ENCODE peak calls at places on chromosome 13, in four cellular contexts. I is lung, A is Peyer's patch, C is IMR-90. S is an unnamed sample. For H3K4me1, the result is how much of the 10 kb centered on the place peaks cover.

GRCh38 chr13:58994778-58995177 is 1169.0 kb downstream of the DIAPH3 start:
- DNase-seq in I (no peak), A (no peak), C (no peak), S (no peak)

GRCh38 chr13:43229506-43229905 is 206.1 kb downstream of the DNAJC15 start:
- DNase-seq in A (no peak), I (no peak), C (peak), S (no peak)

GRCh38 chr13:112072531-112073244 is 5.7 kb downstream of the SOX1 start:
- DNase-seq in A (no peak), I (no peak), C (no peak), S (no peak)

GRCh38 chr13:103335226-103335625 is 269.0 kb upstream of the SLC10A2 start:
- DNase-seq in A (no peak), I (no peak), C (no peak), S (no peak)

GRCh38 chr13:108326318-108326717 is 56.8 kb downstream of the TNFSF13B start:
- DNase-seq in C (no peak), I (no peak), A (no peak), S (no peak)

GRCh38 chr13:40221460-40222201 is 444.8 kb downstream of the FOXO1 start:
- DNase-seq in A (peak), C (no peak), I (no peak), S (no peak)

GRCh38 chr13:36787181-36787580 is 31.8 kb upstream of the RFXAP start:
- DNase-seq in C (no peak), I (no peak), A (no peak), S (no peak)

GRCh38 chr13:112970552-112971287 is 1.7 kb downstream of the MCF2L start:
- DNase-seq in I (no peak), A (no peak), C (no peak), S (no peak)

GRCh38 chr13:99281811-99282263 is 23.7 kb upstream of the GPR18 start:
- DNase-seq in A (peak), I (peak), C (no peak), S (peak)

GRCh38 chr13:39682788-39683187 is 27.3 kb downstream of the COG6 start:
- DNase-seq in A (no peak), I (no peak), C (no peak), S (no peak)

GRCh38 chr13:21673592-21674270 is 2.9 kb downstream of the FGF9 start:
- DNase-seq in A (peak), C (peak), I (no peak), S (no peak)

GRCh38 chr13:39129253-39129652 is 91.0 kb downstream of the NHLRC3 start:
- DNase-seq in A (no peak), C (no peak), I (no peak), S (no peak)

GRCh38 chr13:112968380-112968909 is 569 bp upstream of the MCF2L start:
- DNase-seq in I (peak), C (no peak), A (peak), S (peak)

GRCh38 chr13:59494560-59494970 is 669.2 kb downstream of the DIAPH3 start:
- DNase-seq in C (peak), I (no peak), A (no peak), S (no peak)

GRCh38 chr13:94646904-94647303 is 45.2 kb downstream of the GPR180 start:
- DNase-seq in C (no peak), I (no peak), A (no peak), S (no peak)

GRCh38 chr13:79647518-79647917 is 166.6 kb downstream of the NDFIP2 start:
- DNase-seq in A (no peak), C (no peak), I (no peak), S (no peak)

GRCh38 chr13:43495732-43496131 is 291.0 kb downstream of the ENOX1 start:
- DNase-seq in C (peak), I (no peak), A (no peak), S (no peak)

GRCh38 chr13:114113961-114114360 is 18.5 kb downstream of the RASA3 start:
- DNase-seq in C (no peak), I (no peak), A (peak), S (peak)

GRCh38 chr13:36447501-36447900 is 15.2 kb downstream of the CCNA1 start:
- DNase-seq in I (no peak), A (no peak), C (no peak), S (no peak)

GRCh38 chr13:76711515-76712182 is 174.6 kb downstream of the KCTD12 start:
- DNase-seq in I (no peak), A (no peak), C (peak), S (no peak)

GRCh38 chr13:45048890-45049407 is 59.6 kb downstream of the GPALPP1 start:
- DNase-seq in I (no peak), C (no peak), A (no peak), S (no peak)

GRCh38 chr13:39818953-39819352 is 163.5 kb downstream of the COG6 start:
- DNase-seq in C (peak), I (no peak), A (no peak), S (no peak)

GRCh38 chr13:26946675-26947342 is 186.2 kb upstream of the GPR12 start:
- DNase-seq in I (no peak), A (no peak), C (peak), S (no peak)

GRCh38 chr13:51342706-51343105 is 3.2 kb downstream of the SERPINE3 start:
- DNase-seq in I (no peak), A (no peak), C (peak), S (no peak)

GRCh38 chr13:99311748-99312492 is 4.7 kb upstream of the GPR183 start:
- DNase-seq in I (no peak), A (no peak), C (no peak), S (no peak)

GRCh38 chr13:42458193-42458592 is 115.8 kb upstream of the TNFSF11 start:
- DNase-seq in I (no peak), A (no peak), C (no peak), S (no peak)

GRCh38 chr13:79874396-79875360 is 393.7 kb downstream of the NDFIP2 start:
- DNase-seq in A (no peak), I (no peak), C (peak), S (no peak)

GRCh38 chr13:80979035-80979641 is 638.2 kb upstream of the SPRY2 start:
- DNase-seq in C (peak), A (peak), I (peak), S (no peak)

GRCh38 chr13:98134901-98135300 is 8.0 kb upstream of the FARP1 start:
- DNase-seq in I (no peak), A (no peak), C (no peak), S (no peak)

GRCh38 chr13:42114912-42115311 is 66.5 kb downstream of the DGKH start:
- DNase-seq in A (no peak), C (no peak), I (no peak), S (no peak)

GRCh38 chr13:113641426-113641825 is 16.6 kb downstream of the ATP4B start:
- DNase-seq in A (peak), I (no peak), C (no peak), S (peak)

GRCh38 chr13:40755082-40755755 is 15.8 kb downstream of the MRPS31 start:
- DNase-seq in A (no peak), I (no peak), C (no peak), S (no peak)

GRCh38 chr13:101757446-101758039 is 305.1 kb downstream of the ITGBL1 start:
- DNase-seq in I (no peak), A (no peak), C (peak), S (no peak)

DNA sequence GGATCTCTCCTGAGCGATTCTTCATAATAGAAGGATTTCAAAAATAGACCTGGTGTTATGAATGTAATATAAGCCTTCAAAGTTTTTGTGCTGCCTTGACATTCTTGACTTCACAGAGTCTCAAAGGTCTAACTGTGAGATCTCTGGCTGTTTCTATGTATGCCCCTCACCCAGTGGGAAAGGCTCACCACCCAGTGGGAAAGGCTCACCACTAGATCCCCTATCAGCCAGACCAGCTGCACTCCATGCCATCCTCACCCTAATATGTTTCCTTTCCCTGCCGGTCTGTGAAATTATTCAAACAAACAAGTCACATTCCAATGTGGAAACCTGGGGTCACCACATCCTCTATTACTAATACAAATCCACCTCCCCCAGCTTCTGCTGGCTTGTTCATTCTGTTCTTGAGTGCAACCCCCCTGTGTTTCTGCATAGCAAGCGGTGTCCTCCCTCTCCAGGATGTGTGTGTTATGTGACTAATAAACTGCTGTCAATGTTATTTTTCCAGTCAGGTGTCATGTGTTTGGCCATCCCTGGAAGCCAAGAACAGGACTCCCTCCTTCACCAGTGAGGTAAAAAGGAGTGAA is 13.8 kb upstream of the SLITRK1 start:
- DNase-seq in I (no peak), A (no peak), C (peak), S (no peak)
- H3K27ac ChIP-seq in I (no peak), A (no peak), C (no peak), S (no peak)

GRCh38 chr13:72782717-72783116 is 784 bp downstream of the PIBF1 start:
- DNase-seq in I (no peak), C (peak), A (no peak), S (no peak)

DNA sequence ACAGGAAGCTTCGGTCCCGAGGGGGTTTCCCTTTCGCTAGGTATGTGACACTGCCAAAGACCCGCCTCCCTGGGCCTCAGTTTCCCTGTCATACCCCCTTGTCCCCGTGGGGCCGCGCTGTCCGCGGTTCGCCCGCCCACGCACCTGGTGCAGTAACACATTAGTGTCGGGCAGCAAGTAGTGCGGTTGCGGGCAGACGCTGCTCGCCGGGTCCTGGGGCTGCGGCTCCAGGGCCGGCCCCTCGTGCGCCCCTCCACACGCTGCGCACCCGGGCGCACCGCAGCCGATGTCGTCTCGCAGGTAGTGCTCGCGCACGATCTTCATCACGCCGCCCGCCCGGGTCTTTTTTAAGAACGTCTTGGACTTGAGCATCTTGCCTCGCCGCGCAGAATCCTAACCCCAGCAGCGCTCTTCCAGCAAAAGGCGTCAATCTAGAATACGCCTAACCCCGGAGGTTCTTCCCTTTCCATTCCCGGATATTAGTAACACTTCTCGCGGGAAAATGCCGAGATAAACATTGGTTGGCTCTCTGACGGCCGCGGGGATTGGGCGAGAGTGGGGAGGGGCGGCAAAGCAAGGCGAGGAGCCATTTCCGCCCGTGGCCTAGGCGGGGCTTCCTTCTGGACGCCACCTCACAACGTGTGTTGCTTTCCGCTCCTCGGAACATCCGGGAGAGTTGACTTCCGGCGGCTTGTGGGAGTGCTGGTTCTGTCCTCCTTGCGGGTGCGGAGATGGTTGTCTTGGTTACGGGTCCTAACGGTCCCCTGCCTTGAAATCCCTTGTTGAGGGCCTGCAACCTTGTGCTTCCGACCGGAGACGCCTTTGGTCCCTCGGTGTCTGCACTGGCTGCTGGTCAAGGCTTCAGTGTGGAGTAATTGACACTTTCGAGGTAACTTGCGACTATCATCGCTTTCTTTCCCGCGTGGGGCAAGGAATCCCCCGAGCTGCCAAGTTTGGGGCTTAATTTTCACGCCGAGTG is at the start of the genes DIS3 and PIBF1:
- DNase-seq in I (peak), A (peak), C (peak), S (peak)
- H3K4me1 ChIP-seq in I (under half), A (under half), C (under half), S (under half)

DNA sequence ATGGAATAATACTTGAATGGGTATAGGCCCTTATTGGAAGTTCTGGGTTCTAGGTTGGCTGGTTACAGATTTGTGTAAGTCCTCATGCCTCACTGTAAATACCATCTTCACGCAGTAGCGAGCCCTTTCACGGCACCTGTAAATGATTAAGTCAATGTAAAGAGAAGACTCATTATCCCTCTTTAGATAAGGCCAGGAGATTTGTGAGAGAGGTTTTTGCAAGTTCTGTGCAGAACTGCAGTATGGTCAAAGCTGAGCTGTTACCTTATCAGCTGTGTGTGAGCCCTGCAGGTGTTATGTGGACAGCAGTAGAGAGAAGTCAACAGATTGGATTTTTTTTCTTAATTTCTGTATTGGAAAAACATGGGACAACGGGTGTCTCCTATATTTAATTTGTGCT is 141.6 kb downstream of the SHISA2 start:
- DNase-seq in A (no peak), I (no peak), C (no peak), S (no peak)
- H3K27ac ChIP-seq in A (no peak), I (no peak), C (no peak), S (no peak)

GRCh38 chr13:33109319-33109718 is 93.1 kb downstream of the KL start:
- DNase-seq in C (no peak), A (no peak), I (no peak), S (no peak)
- H3K4me1 ChIP-seq in C (half or more), A (under half), I (under half), S (under half)

GRCh38 chr13:29436291-29436690 is 159.2 kb downstream of the SLC7A1 start:
- DNase-seq in I (no peak), C (peak), A (no peak), S (no peak)
- H3K27ac ChIP-seq in I (no peak), C (no peak), A (no peak), S (peak)

DNA sequence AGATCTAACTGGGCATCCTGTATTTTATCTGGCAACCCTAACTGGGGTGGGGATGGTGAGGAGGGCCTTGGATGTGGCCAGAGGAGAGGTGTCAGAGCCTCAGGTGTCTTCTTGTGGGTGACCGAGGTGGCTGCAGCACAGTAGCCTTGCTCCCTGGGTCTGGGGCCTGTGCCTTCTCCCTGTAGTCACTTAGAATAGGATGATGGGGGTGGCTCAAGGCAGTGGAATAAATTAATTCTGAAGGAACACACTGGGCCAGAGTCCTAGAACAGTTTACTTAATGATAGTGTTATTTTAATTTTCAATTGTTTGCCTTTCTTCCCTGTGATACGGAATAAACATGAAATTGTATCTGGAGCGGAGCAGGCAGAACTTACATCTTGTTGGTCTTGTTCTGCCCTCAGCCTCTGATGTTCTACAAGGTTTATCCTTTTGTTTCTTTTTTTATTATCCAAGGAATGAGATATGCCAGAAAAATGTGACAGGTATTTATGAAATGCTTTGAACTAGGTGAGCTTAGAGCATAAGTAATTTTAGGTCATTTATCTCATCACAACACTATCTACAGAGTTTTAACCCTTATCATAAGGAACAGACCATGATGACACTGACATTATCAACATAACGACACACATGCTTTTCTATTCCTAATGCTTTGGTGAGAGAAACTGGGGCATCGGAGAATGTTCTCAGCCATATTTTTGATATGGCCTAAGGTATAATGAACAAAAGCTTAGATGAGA is 51.4 kb downstream of the LRCH1 start:
- DNase-seq in I (no peak), C (no peak), A (no peak), S (no peak)
- H3K4me1 ChIP-seq in I (under half), C (under half), A (half or more), S (under half)

S was measured in aorta.